ENCODE peak calls at places on chromosomes 3 and 15, in four cellular contexts. Q, A, Y and P are unnamed samples.

GRCh38 chr3:13110678-13111116 is 37.5 kb upstream of the IQSEC1 start:
- DNase-seq in A (no peak), Y (no peak), Q (peak), P (peak)

GRCh38 chr3:42531470-42531869 is 29.0 kb downstream of the VIPR1 start:
- DNase-seq in Y (no peak), Q (no peak), A (no peak), P (no peak)

GRCh38 chr15:50077655-50078054 is 41.4 kb downstream of the ATP8B4 start:
- DNase-seq in A (no peak), Y (no peak), Q (no peak), P (no peak)

GRCh38 chr3:55669133-55669532 is 182.0 kb upstream of the WNT5A start:
- DNase-seq in Y (no peak), A (no peak), Q (no peak), P (no peak)

GRCh38 chr3:124315215-124316033 is 323.5 kb upstream of the ROPN1 start:
- DNase-seq in Y (peak), A (no peak), Q (no peak), P (no peak)

GRCh38 chr3:50417637-50418033 is 58.3 kb upstream of the TMEM115 start:
- DNase-seq in Q (no peak), A (no peak), Y (no peak), P (no peak)

GRCh38 chr15:63340878-63341277 is 40.8 kb downstream of the CA12 start:
- DNase-seq in Q (no peak), A (no peak), Y (no peak), P (no peak)

GRCh38 chr3:63912768-63913588 is 795 bp upstream of the SCAANT1 start:
- DNase-seq in A (peak), Q (peak), Y (peak), P (peak)

GRCh38 chr3:8712871-8713360 is 20.7 kb upstream of the CAV3 start:
- DNase-seq in A (no peak), Q (no peak), Y (no peak), P (no peak)

GRCh38 chr3:37520802-37521350 is 340.8 kb upstream of the CTDSPL start:
- DNase-seq in A (no peak), Y (no peak), Q (no peak), P (no peak)

GRCh38 chr3:17986393-17986816 is 244.0 kb upstream of the TBC1D5 start:
- DNase-seq in A (no peak), Q (no peak), Y (no peak), P (no peak)

GRCh38 chr3:180870008-180870733 is 42.3 kb upstream of the FXR1 start:
- DNase-seq in A (peak), Q (no peak), Y (no peak), P (peak)

GRCh38 chr3:35773398-35773797 is 134.1 kb downstream of the ARPP21 start:
- DNase-seq in Q (no peak), Y (no peak), A (no peak), P (no peak)

GRCh38 chr3:30282052-30282708 is 324.2 kb upstream of the TGFBR2 start:
- DNase-seq in A (no peak), Q (no peak), Y (peak), P (no peak)

GRCh38 chr15:67126551-67127333 is 61.3 kb downstream of the SMAD3 start:
- DNase-seq in A (peak), Q (no peak), Y (no peak), P (no peak)

GRCh38 chr3:101091489-101091888 is 98.3 kb upstream of the ABI3BP start:
- DNase-seq in Y (peak), Q (no peak), A (no peak), P (no peak)

GRCh38 chr15:51917493-51917892 is 54.1 kb downstream of the LEO1 start:
- DNase-seq in Q (no peak), Y (peak), A (peak), P (no peak)

GRCh38 chr3:30098206-30098605 is 508.2 kb upstream of the TGFBR2 start:
- DNase-seq in A (no peak), Y (no peak), Q (no peak), P (no peak)

GRCh38 chr15:27670481-27670880 is 428.6 kb downstream of the OCA2 start:
- DNase-seq in Q (no peak), Y (no peak), A (no peak), P (no peak)

GRCh38 chr3:72273615-72274014 is 488.7 kb upstream of the PROK2 start:
- DNase-seq in Q (no peak), Y (no peak), A (no peak), P (no peak)

GRCh38 chr3:21477896-21478295 is 273.1 kb downstream of the ZNF385D start:
- DNase-seq in A (no peak), Q (no peak), Y (no peak), P (no peak)

GRCh38 chr15:93485922-93486327 is 396.9 kb upstream of the RGMA start:
- DNase-seq in A (peak), Q (no peak), Y (no peak), P (no peak)

GRCh38 chr15:40092416-40093223 is 16.1 kb downstream of the BMF start:
- DNase-seq in Y (no peak), A (peak), Q (no peak), P (peak)

GRCh38 chr15:77783636-77784035 is 150.9 kb upstream of the LINGO1 start:
- DNase-seq in A (no peak), Y (no peak), Q (no peak), P (no peak)

GRCh38 chr3:195896361-195897080 is 11.8 kb downstream of the TNK2 start:
- DNase-seq in Y (no peak), A (no peak), Q (no peak), P (peak)

GRCh38 chr15:39432935-39433334 is 147.9 kb upstream of the THBS1 start:
- DNase-seq in Q (no peak), Y (no peak), A (no peak), P (no peak)

GRCh38 chr3:149252272-149252671 is 30.6 kb upstream of the CP start:
- DNase-seq in Q (no peak), Y (no peak), A (no peak), P (no peak)

GRCh38 chr3:59432676-59433075 is 382.9 kb upstream of the CFAP20DC start:
- DNase-seq in A (no peak), Y (no peak), Q (no peak), P (no peak)

GRCh38 chr3:155676252-155676981 is 68.5 kb downstream of the PLCH1 start:
- DNase-seq in A (peak), Q (no peak), Y (no peak), P (no peak)

GRCh38 chr3:127157181-127157828 is 35.6 kb upstream of the PRR23E start:
- DNase-seq in A (no peak), Q (no peak), Y (no peak), P (peak)

DNA sequence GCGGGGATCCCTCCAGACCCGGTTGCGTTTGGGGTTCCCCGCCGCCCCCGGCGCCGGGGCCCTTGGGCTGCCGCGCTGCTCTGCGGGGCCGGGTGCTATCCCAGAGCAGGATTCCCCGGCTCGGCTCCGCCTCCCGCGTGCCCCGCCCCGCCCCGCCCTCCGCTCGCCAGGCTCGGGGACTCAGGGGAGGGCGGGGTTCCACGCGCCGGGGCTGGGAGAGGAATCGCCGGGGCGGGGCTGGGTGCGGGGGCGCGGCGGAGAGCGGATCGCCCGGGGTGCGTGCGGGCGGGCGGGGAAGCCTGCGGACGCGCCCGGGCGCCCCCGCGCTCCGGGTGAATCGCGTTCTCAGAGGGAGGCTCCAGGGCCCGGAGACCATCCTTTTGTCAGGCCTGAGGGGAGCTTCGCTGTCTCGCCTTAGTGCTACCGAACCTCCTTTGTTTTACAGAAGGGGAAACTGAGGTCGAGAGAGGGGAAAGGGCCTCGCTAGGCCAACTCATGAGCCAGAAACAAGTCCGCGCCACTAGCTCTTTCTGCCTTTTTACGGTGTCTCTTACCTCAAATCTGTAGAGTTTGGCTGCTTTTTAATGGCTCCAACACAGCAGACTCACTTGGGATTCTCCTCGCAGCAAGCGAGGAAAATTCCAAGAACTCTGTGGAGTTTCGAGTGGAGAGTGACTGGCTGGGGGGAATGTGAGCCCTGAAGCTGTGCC is at the start of gene TMEM158:
- DNase-seq in A (peak), Q (peak), Y (no peak), P (peak)
- H3K27ac ChIP-seq in A (no peak), Q (no peak), Y (peak), P (peak)

GRCh38 chr15:24957691-24958090 is 2.9 kb downstream of the SNRPN start:
- DNase-seq in A (no peak), Y (no peak), Q (no peak), P (no peak)

GRCh38 chr15:24961967-24962366 is 7.2 kb downstream of the SNRPN start:
- DNase-seq in Q (no peak), A (no peak), Y (no peak), P (no peak)

GRCh38 chr15:24954783-24955548 is at the start of the genes SNRPN and SNURF:
- DNase-seq in A (peak), Q (peak), Y (no peak), P (peak)

GRCh38 chr15:24955549-24955929 is 752 bp downstream of the SNRPN start:
- DNase-seq in A (peak), Q (no peak), Y (no peak), P (peak)

GRCh38 chr15:24956131-24956838 is 1.5 kb downstream of the SNRPN start:
- DNase-seq in Y (no peak), A (peak), Q (peak), P (peak)
- TF ChIP-seq POLR2A in Y (no peak), A (peak), Q (no peak), P (peak)

GRCh38 chr3:158672293-158673176 is at the start of gene LXN:
- DNase-seq in Y (no peak), A (peak), Q (peak), P (peak)
- H3K27ac ChIP-seq in Y (no peak), A (peak), Q (peak), P (peak)

DNA sequence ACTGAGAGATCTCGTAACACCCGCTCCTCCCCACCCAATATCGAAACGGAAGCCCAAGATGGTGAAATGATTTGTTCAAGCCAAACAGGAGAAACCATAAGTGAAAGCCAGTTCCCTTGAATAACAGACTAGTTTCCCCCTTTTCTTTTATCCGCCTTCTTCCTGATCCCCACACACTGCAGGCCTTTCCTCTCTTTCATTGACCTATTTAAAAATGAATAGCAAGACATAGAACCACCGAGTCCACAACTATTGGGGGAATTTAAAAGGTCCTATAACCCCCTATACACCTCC is 382 bp upstream of the COX17 start:
- DNase-seq in Y (no peak), A (no peak), Q (no peak), P (no peak)
- TF ChIP-seq POLR2A in Y (no peak), A (no peak), Q (no peak), P (no peak)

DNA sequence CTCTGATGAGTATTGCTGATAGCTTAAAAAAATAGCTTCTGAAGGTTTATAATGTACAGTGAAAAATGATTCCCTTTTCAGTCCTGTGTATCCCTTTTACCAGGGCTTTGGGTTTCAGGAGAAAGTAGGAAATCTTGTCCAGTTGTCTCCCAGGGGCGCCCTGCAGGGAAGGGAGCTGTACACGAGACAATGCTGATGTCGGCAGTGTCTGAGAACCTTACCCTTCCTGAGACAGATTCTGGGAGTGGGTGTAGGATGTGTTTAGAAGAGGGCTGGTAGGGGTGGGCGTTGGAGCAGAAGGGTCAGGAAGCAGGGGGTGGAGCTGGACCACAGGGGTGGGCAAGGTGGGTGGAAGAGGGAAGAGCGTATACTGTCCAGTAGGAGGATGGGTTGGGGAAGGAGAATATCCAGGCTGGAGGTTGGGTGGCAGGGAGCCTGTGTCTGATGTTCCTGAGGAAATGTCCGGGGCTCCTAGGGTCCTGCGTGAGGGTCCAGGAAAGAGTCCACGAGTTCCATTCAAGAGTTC is 5.6 kb downstream of the THPO start:
- DNase-seq in Q (no peak), A (no peak), Y (no peak), P (no peak)
- H3K27ac ChIP-seq in Q (no peak), A (peak), Y (no peak), P (no peak)